ENCODE peak calls at places on chromosomes 1 and 21, in ten cellular contexts. H is astrocyte of the spinal cord; J is NCI-H187 treated with DMSO at 0.1 percent for 48 hours; R is naive thymus-derived CD4-positive, alpha-beta T cell; Y is tibial nerve; W is ELF-1; L is kidney tubule cell; G is nephron progenitor cell; N is stimulated activated CD4-positive, alpha-beta T cell treated with anti-CD3 and anti-CD28 coated beads, Interleukin-4, amount 100 ng/mL, for 4 hours; C is PC-3. I is an unnamed sample.

GRCh38 chr1:215111916-215112315 is 29.4 kb downstream of the KCNK2 start:
- DNase-seq in H (no peak), J (no peak), R (no peak), Y (no peak), W (no peak), L (no peak), G (no peak), N (no peak), C (no peak), I (no peak)

GRCh38 chr1:30617161-30617560 is 106.2 kb downstream of the MATN1 start:
- DNase-seq in H (no peak), J (no peak), R (no peak), Y (no peak), W (no peak), L (no peak), G (no peak), N (no peak), C (no peak), I (no peak)

GRCh38 chr1:231385118-231385748 is 36.9 kb downstream of the EGLN1 start:
- DNase-seq in H (no peak), J (no peak), R (no peak), Y (no peak), W (no peak), L (peak), G (no peak), N (no peak), C (peak), I (no peak)

GRCh38 chr1:84370831-84371394 is 27.4 kb upstream of the DNASE2B start:
- DNase-seq in H (peak), J (peak), R (no peak), Y (no peak), W (no peak), L (peak), G (no peak), N (no peak), C (peak), I (no peak)

GRCh38 chr1:5594056-5594956 is 397.9 kb downstream of the NPHP4 start:
- DNase-seq in H (no peak), J (no peak), R (no peak), Y (no peak), W (no peak), L (no peak), G (no peak), N (no peak), C (no peak), I (no peak)

GRCh38 chr21:29513535-29513934 is 214.8 kb downstream of the BACH1 start:
- DNase-seq in H (no peak), J (no peak), R (no peak), Y (no peak), W (no peak), L (no peak), G (no peak), N (no peak), C (no peak), I (no peak)

GRCh38 chr1:236025836-236026235 is 39.1 kb downstream of the NID1 start:
- DNase-seq in H (no peak), J (no peak), R (no peak), Y (no peak), W (no peak), L (no peak), G (no peak), N (no peak), C (no peak), I (no peak)

GRCh38 chr1:211879475-211879874 is 48.9 kb upstream of the LPGAT1 start:
- DNase-seq in H (no peak), J (no peak), R (no peak), Y (no peak), W (no peak), L (no peak), G (no peak), N (no peak), C (no peak), I (no peak)

GRCh38 chr1:184973308-184974085 is 811 bp downstream of the NIBAN1 start:
- DNase-seq in H (peak), J (no peak), R (no peak), Y (no peak), W (peak), L (peak), G (no peak), N (peak), C (peak), I (peak)

GRCh38 chr1:167373398-167373797 is 144.9 kb downstream of the CD247 start:
- DNase-seq in H (no peak), J (no peak), R (no peak), Y (no peak), W (no peak), L (no peak), G (no peak), N (no peak), C (no peak), I (no peak)

GRCh38 chr1:222757673-222758268 is 20.8 kb downstream of the FAM177B start:
- DNase-seq in H (no peak), J (no peak), R (no peak), Y (no peak), W (no peak), L (no peak), G (no peak), N (no peak), C (no peak), I (no peak)

GRCh38 chr1:6348511-6349191 is 44.9 kb downstream of the ACOT7 start:
- DNase-seq in H (peak), J (no peak), R (no peak), Y (no peak), W (no peak), L (no peak), G (no peak), N (peak), C (peak), I (peak)

GRCh38 chr1:14190508-14190907 is 408.0 kb upstream of the KAZN start:
- DNase-seq in H (peak), J (no peak), R (no peak), Y (no peak), W (peak), L (peak), G (no peak), N (no peak), C (peak), I (no peak)

GRCh38 chr1:62288669-62289068 is 30.6 kb downstream of the KANK4 start:
- DNase-seq in H (no peak), J (no peak), R (no peak), Y (no peak), W (no peak), L (no peak), G (no peak), N (no peak), C (no peak), I (no peak)

GRCh38 chr1:156748670-156749428 is 2.6 kb downstream of the HDGF start:
- DNase-seq in H (no peak), J (no peak), R (no peak), Y (peak), W (peak), L (peak), G (no peak), N (no peak), C (peak), I (no peak)

GRCh38 chr1:202691846-202692245 is 18.4 kb downstream of the SYT2 start:
- DNase-seq in H (no peak), J (peak), R (no peak), Y (no peak), W (no peak), L (no peak), G (no peak), N (no peak), C (no peak), I (no peak)

GRCh38 chr1:153494976-153495535 is 34.6 kb upstream of the S100A7 start:
- DNase-seq in H (peak), J (peak), R (peak), Y (peak), W (peak), L (peak), G (peak), N (peak), C (peak), I (peak)

GRCh38 chr1:32972814-32973428 is 8.3 kb upstream of the RNF19B start:
- DNase-seq in H (peak), J (peak), R (no peak), Y (no peak), W (peak), L (peak), G (peak), N (no peak), C (peak), I (no peak)

GRCh38 chr1:233607252-233608119 is 6.4 kb upstream of the KCNK1 start:
- DNase-seq in H (no peak), J (no peak), R (no peak), Y (no peak), W (no peak), L (no peak), G (no peak), N (no peak), C (peak), I (no peak)

GRCh38 chr1:100799954-100800612 is 80.5 kb downstream of the VCAM1 start:
- DNase-seq in H (peak), J (no peak), R (no peak), Y (no peak), W (no peak), L (peak), G (no peak), N (no peak), C (peak), I (no peak)

GRCh38 chr1:33152685-33153432 is 29.0 kb downstream of the TRIM62 start:
- DNase-seq in H (peak), J (peak), R (no peak), Y (peak), W (peak), L (no peak), G (peak), N (no peak), C (no peak), I (no peak)

GRCh38 chr1:179591592-179592580 is at the start of gene TDRD5:
- DNase-seq in H (no peak), J (no peak), R (no peak), Y (no peak), W (peak), L (peak), G (no peak), N (no peak), C (no peak), I (no peak)

GRCh38 chr1:114756949-114757454 is 782 bp downstream of the CSDE1 start:
- DNase-seq in H (peak), J (no peak), R (no peak), Y (peak), W (no peak), L (peak), G (peak), N (no peak), C (peak), I (no peak)

GRCh38 chr1:68128157-68128556 is 77.7 kb upstream of the DIRAS3 start:
- DNase-seq in H (peak), J (no peak), R (no peak), Y (no peak), W (peak), L (peak), G (no peak), N (no peak), C (no peak), I (no peak)

GRCh38 chr1:208107817-208108608 is 136.2 kb downstream of the PLXNA2 start:
- DNase-seq in H (peak), J (no peak), R (no peak), Y (no peak), W (peak), L (peak), G (no peak), N (no peak), C (peak), I (no peak)

GRCh38 chr1:62325696-62326095 is 6.5 kb upstream of the KANK4 start:
- DNase-seq in H (peak), J (no peak), R (no peak), Y (no peak), W (peak), L (peak), G (no peak), N (no peak), C (peak), I (no peak)

GRCh38 chr1:8302181-8302681 is 15.7 kb upstream of the SLC45A1 start:
- DNase-seq in H (peak), J (no peak), R (no peak), Y (no peak), W (peak), L (peak), G (no peak), N (no peak), C (no peak), I (no peak)

GRCh38 chr1:117501275-117501674 is 104.6 kb upstream of the TENT5C start:
- DNase-seq in H (peak), J (no peak), R (no peak), Y (no peak), W (no peak), L (peak), G (no peak), N (no peak), C (peak), I (no peak)

GRCh38 chr1:7248402-7248805 is 463.1 kb downstream of the CAMTA1 start:
- DNase-seq in H (no peak), J (no peak), R (no peak), Y (no peak), W (no peak), L (no peak), G (no peak), N (no peak), C (no peak), I (no peak)

GRCh38 chr1:114641377-114641776 is 28.5 kb downstream of the DENND2C start:
- DNase-seq in H (no peak), J (no peak), R (no peak), Y (no peak), W (no peak), L (no peak), G (no peak), N (no peak), C (no peak), I (no peak)

GRCh38 chr1:31390071-31390470 is 17.2 kb upstream of the FABP3 start:
- DNase-seq in H (no peak), J (no peak), R (no peak), Y (no peak), W (peak), L (peak), G (no peak), N (no peak), C (peak), I (no peak)

GRCh38 chr1:198132060-198132781 is 24.6 kb upstream of the NEK7 start:
- DNase-seq in H (no peak), J (no peak), R (no peak), Y (no peak), W (no peak), L (no peak), G (no peak), N (no peak), C (peak), I (no peak)

GRCh38 chr1:85049735-85050166 is 1.5 kb upstream of the MCOLN3 start:
- DNase-seq in H (no peak), J (no peak), R (peak), Y (no peak), W (peak), L (no peak), G (peak), N (no peak), C (no peak), I (no peak)

GRCh38 chr1:228407118-228408040 is 744 bp upstream of the TRIM11 start:
- DNase-seq in H (no peak), J (no peak), R (no peak), Y (no peak), W (peak), L (no peak), G (no peak), N (no peak), C (no peak), I (no peak)

GRCh38 chr1:30354410-30354809 is 369.0 kb downstream of the MATN1 start:
- DNase-seq in H (no peak), J (no peak), R (no peak), Y (no peak), W (no peak), L (no peak), G (no peak), N (no peak), C (no peak), I (no peak)

GRCh38 chr1:198176179-198176578 is 19.4 kb downstream of the NEK7 start:
- DNase-seq in H (no peak), J (no peak), R (no peak), Y (no peak), W (no peak), L (peak), G (no peak), N (no peak), C (no peak), I (no peak)

GRCh38 chr1:11504599-11504998 is 25.6 kb downstream of the DISP3 start:
- DNase-seq in H (no peak), J (no peak), R (no peak), Y (no peak), W (no peak), L (no peak), G (no peak), N (no peak), C (no peak), I (no peak)

GRCh38 chr21:44748621-44749020 is 37.2 kb upstream of the TSPEAR start:
- DNase-seq in H (no peak), J (no peak), R (no peak), Y (no peak), W (peak), L (no peak), G (no peak), N (no peak), C (no peak), I (no peak)

GRCh38 chr1:184485731-184486723 is 99.2 kb downstream of the C1orf21 start:
- DNase-seq in H (no peak), J (no peak), R (no peak), Y (no peak), W (no peak), L (peak), G (no peak), N (no peak), C (peak), I (no peak)